ENCODE peak calls at places on chromosomes 4 and X, in six cellular contexts. M is GM12878, D is A549, Z is IMR-90, V is HepG2, R is K562. I is an unnamed sample.

GRCh38 chr4:113921089-113921842 is 58.2 kb downstream of the ARSJ start:
- DNase-seq in Z (peak), D (no peak), V (no peak), R (no peak), M (no peak), I (no peak)

GRCh38 chr4:186104114-186104894 is at the start of gene FAM149A:
- DNase-seq in D (peak), M (no peak), Z (no peak), V (no peak), R (no peak), I (peak)

GRCh38 chr4:174713821-174714220 is 115.2 kb downstream of the GLRA3 start:
- DNase-seq in Z (no peak), V (no peak), R (no peak), D (no peak), M (no peak), I (no peak)

GRCh38 chr4:155564086-155564485 is 102.6 kb upstream of the GUCY1A1 start:
- DNase-seq in M (no peak), D (no peak), V (no peak), R (no peak), Z (no peak), I (no peak)

GRCh38 chr4:54840992-54841768 is 183.4 kb downstream of the KIT start:
- DNase-seq in Z (peak), D (no peak), V (no peak), R (peak), M (no peak), I (no peak)

GRCh38 chr4:87461281-87461700 is 38.9 kb downstream of the NUDT9 start:
- DNase-seq in M (no peak), V (no peak), Z (peak), R (no peak), D (no peak), I (no peak)

GRCh38 chrX:136344321-136344720 is 43.6 kb downstream of the ADGRG4 start:
- DNase-seq in M (no peak), R (no peak), D (no peak), V (no peak), Z (no peak), I (no peak)

GRCh38 chr4:2445571-2445970 is 23.3 kb upstream of the RNF4 start:
- DNase-seq in M (no peak), V (no peak), Z (no peak), D (no peak), R (no peak), I (no peak)

GRCh38 chr4:55910140-55910539 is 38.6 kb upstream of the CEP135 start:
- DNase-seq in M (no peak), Z (peak), V (no peak), R (no peak), D (no peak), I (no peak)

GRCh38 chr4:163550869-163551267 is 56.4 kb downstream of the TMA16 start:
- DNase-seq in R (no peak), V (no peak), Z (no peak), D (no peak), M (no peak), I (no peak)

GRCh38 chr4:77251751-77252150 is 94.7 kb downstream of the CCNG2 start:
- DNase-seq in D (no peak), R (no peak), Z (no peak), V (no peak), M (no peak), I (no peak)

GRCh38 chr4:78624048-78624447 is 72.5 kb downstream of the ANXA3 start:
- DNase-seq in R (no peak), D (no peak), M (no peak), V (no peak), Z (no peak), I (no peak)

GRCh38 chr4:147864591-147864990 is 132.7 kb downstream of the ARHGAP10 start:
- DNase-seq in M (no peak), R (no peak), V (no peak), D (no peak), Z (peak), I (no peak)

GRCh38 chr4:176492648-176493302 is 173.0 kb downstream of the SPCS3 start:
- DNase-seq in V (no peak), D (no peak), M (peak), Z (peak), R (no peak), I (no peak)

GRCh38 chrX:10677490-10677889 is 57.1 kb upstream of the MID1 start:
- DNase-seq in V (no peak), R (no peak), D (no peak), M (no peak), Z (no peak), I (no peak)

GRCh38 chrX:140273921-140274320 is 230.9 kb downstream of the SOX3 start:
- DNase-seq in V (no peak), M (no peak), R (no peak), D (no peak), Z (no peak), I (no peak)

GRCh38 chrX:14095702-14096101 is 66.0 kb upstream of the GEMIN8 start:
- DNase-seq in M (peak), Z (peak), R (peak), D (no peak), V (peak), I (peak)

GRCh38 chrX:53794181-53794580 is 107.7 kb upstream of the HUWE1 start:
- DNase-seq in R (no peak), D (no peak), Z (no peak), M (no peak), V (no peak), I (no peak)

GRCh38 chrX:92231391-92231790 is 452.2 kb downstream of the PCDH11X start:
- DNase-seq in V (no peak), Z (no peak), R (no peak), M (no peak), D (no peak), I (no peak)

GRCh38 chrX:31423575-31424284 is 351.9 kb upstream of the FTHL17 start:
- DNase-seq in R (peak), M (no peak), D (peak), Z (peak), V (peak), I (peak)

GRCh38 chr4:20624783-20625364 is 75.4 kb upstream of the PACRGL start:
- DNase-seq in V (no peak), R (no peak), D (no peak), Z (peak), M (no peak), I (no peak)

GRCh38 chr4:152014280-152014679 is 253.5 kb upstream of the GATB start:
- DNase-seq in M (peak), R (no peak), D (no peak), V (no peak), Z (no peak), I (no peak)

GRCh38 chr4:27917381-27917780 is 1056.7 kb downstream of the STIM2 start:
- DNase-seq in M (no peak), R (no peak), Z (no peak), D (no peak), V (no peak), I (no peak)

GRCh38 chr4:120517966-120518365 is 404.6 kb downstream of the PRDM5 start:
- DNase-seq in R (no peak), D (peak), Z (peak), V (peak), M (peak), I (no peak)

GRCh38 chr4:169283114-169283509 is 12.4 kb upstream of the SH3RF1 start:
- DNase-seq in M (no peak), V (no peak), D (peak), Z (peak), R (no peak), I (no peak)

GRCh38 chr4:114386637-114387233 is 211.9 kb upstream of the UGT8 start:
- DNase-seq in M (peak), R (peak), V (peak), D (no peak), Z (peak), I (peak)

GRCh38 chr4:109044446-109044845 is 258.0 kb downstream of the COL25A1 start:
- DNase-seq in M (no peak), R (no peak), D (no peak), V (no peak), Z (no peak), I (no peak)
- TF ChIP-seq BHLHE40 in M (no peak), R (no peak), D (no peak), V (no peak), Z (no peak), I (no peak)

GRCh38 chr4:180407273-180407885 is 1835.8 kb upstream of the TENM3 start:
- DNase-seq in M (no peak), V (no peak), R (no peak), D (no peak), Z (no peak), I (no peak)
- TF ChIP-seq BHLHE40 in M (no peak), V (no peak), R (no peak), D (no peak), Z (no peak), I (no peak)

GRCh38 chrX:18885317-18886004 is 98.5 kb downstream of the PHKA2 start:
- DNase-seq in M (peak), R (no peak), V (no peak), D (no peak), Z (peak), I (no peak)
- TF ChIP-seq BHLHE40 in M (peak), R (no peak), V (no peak), D (no peak), Z (no peak), I (no peak)

GRCh38 chr4:6087669-6088068 is 69.4 kb upstream of the C4orf50 start:
- DNase-seq in M (no peak), D (peak), V (peak), Z (peak), R (peak), I (peak)
- TF ChIP-seq BHLHE40 in M (no peak), D (no peak), V (no peak), Z (no peak), R (no peak), I (no peak)

I was measured in HEK293T.